ENCODE peak calls at places on chromosomes 11 and 22, in eight cellular contexts. D is upper lobe of left lung, P is spleen, C is HCT116, V is sigmoid colon, M is transverse colon, A is breast epithelium, I is prostate gland. K is an unnamed sample. For H3K36me3, the result is how much of the 10 kb centered on the place peaks cover.

GRCh38 chr22:22877523-22878210 is 9.9 kb upstream of the IGLL5 start:
- DNase-seq in D (no peak), P (peak), C (peak), V (no peak), M (peak), A (no peak), I (peak), K (no peak)

GRCh38 chr11:75667268-75667830 is 1.5 kb downstream of the MAP6 start:
- DNase-seq in D (peak), P (no peak), C (no peak), V (no peak), M (peak), A (no peak), I (peak), K (no peak)

GRCh38 chr22:40116496-40117200 is 61.1 kb upstream of the TNRC6B start:
- DNase-seq in D (no peak), P (no peak), C (no peak), V (no peak), M (no peak), A (no peak), I (no peak), K (no peak)

GRCh38 chr11:111923351-111923788 is 4.7 kb downstream of the C11orf52 start:
- DNase-seq in D (no peak), P (no peak), C (no peak), V (peak), M (no peak), A (no peak), I (no peak), K (no peak)

GRCh38 chr22:38949889-38950405 is 7.5 kb upstream of the APOBEC3A start:
- DNase-seq in D (no peak), P (no peak), C (no peak), V (peak), M (no peak), A (peak), I (no peak), K (no peak)

GRCh38 chr11:105960252-105961245 is 61.5 kb downstream of the MSANTD4 start:
- DNase-seq in D (peak), P (no peak), C (no peak), V (no peak), M (no peak), A (no peak), I (no peak), K (no peak)

GRCh38 chr11:100719362-100719761 is 32.3 kb downstream of the ARHGAP42 start:
- DNase-seq in D (no peak), P (no peak), C (no peak), V (no peak), M (no peak), A (no peak), I (no peak), K (no peak)

GRCh38 chr11:64096835-64097234 is 61.1 kb downstream of the FLRT1 start:
- DNase-seq in D (no peak), P (no peak), C (no peak), V (no peak), M (no peak), A (no peak), I (no peak), K (no peak)

GRCh38 chr11:130312046-130312445 is 2.7 kb downstream of the ZBTB44 start:
- DNase-seq in D (no peak), P (no peak), C (no peak), V (no peak), M (no peak), A (no peak), I (no peak), K (no peak)

GRCh38 chr11:132942611-132943324 is 589.5 kb downstream of the OPCML start:
- DNase-seq in D (peak), P (no peak), C (no peak), V (no peak), M (no peak), A (no peak), I (no peak), K (no peak)

GRCh38 chr11:47675851-47676250 is 33.5 kb upstream of the MTCH2 start:
- DNase-seq in D (no peak), P (no peak), C (no peak), V (no peak), M (no peak), A (no peak), I (no peak), K (no peak)

GRCh38 chr11:36427079-36427478 is 83.0 kb downstream of the TRAF6 start:
- DNase-seq in D (no peak), P (no peak), C (no peak), V (no peak), M (no peak), A (no peak), I (no peak), K (no peak)

GRCh38 chr11:57432714-57433163 is 5.8 kb upstream of the SLC43A3 start:
- DNase-seq in D (no peak), P (no peak), C (no peak), V (no peak), M (no peak), A (no peak), I (no peak), K (no peak)

GRCh38 chr11:132310390-132311375 is 940.3 kb downstream of the NTM start:
- DNase-seq in D (no peak), P (no peak), C (no peak), V (no peak), M (no peak), A (no peak), I (no peak), K (no peak)

GRCh38 chr22:22375586-22376351 is 131.2 kb downstream of the VPREB1 start:
- DNase-seq in D (no peak), P (no peak), C (no peak), V (no peak), M (peak), A (no peak), I (no peak), K (no peak)

GRCh38 chr11:94120946-94121345 is 7.7 kb upstream of the PANX1 start:
- DNase-seq in D (no peak), P (no peak), C (no peak), V (no peak), M (no peak), A (no peak), I (no peak), K (no peak)

GRCh38 chr11:119909495-119909894 is 180.5 kb upstream of the NECTIN1 start:
- DNase-seq in D (no peak), P (no peak), C (no peak), V (no peak), M (no peak), A (no peak), I (no peak), K (no peak)

GRCh38 chr11:116148056-116148455 is 624.7 kb downstream of the BUD13 start:
- DNase-seq in D (no peak), P (no peak), C (no peak), V (no peak), M (no peak), A (no peak), I (no peak), K (no peak)

GRCh38 chr11:19674420-19674819 is 38.2 kb upstream of the NAV2 start:
- DNase-seq in D (no peak), P (no peak), C (no peak), V (no peak), M (no peak), A (peak), I (peak), K (no peak)

GRCh38 chr11:27717801-27718229 is 17.6 kb upstream of the BDNF start:
- DNase-seq in D (no peak), P (no peak), C (no peak), V (no peak), M (no peak), A (no peak), I (no peak), K (no peak)

GRCh38 chr11:118892515-118892914 is 8.8 kb downstream of the CXCR5 start:
- DNase-seq in D (no peak), P (peak), C (no peak), V (no peak), M (peak), A (no peak), I (no peak), K (no peak)

GRCh38 chr11:67095214-67095507 is 23.9 kb upstream of the KDM2A start:
- DNase-seq in D (no peak), P (no peak), C (no peak), V (no peak), M (no peak), A (no peak), I (no peak), K (no peak)
- TF ChIP-seq POLR2AphosphoS5 in D (no peak), P (no peak), C (no peak), V (no peak), M (no peak), A (no peak), I (no peak), K (no peak)

DNA sequence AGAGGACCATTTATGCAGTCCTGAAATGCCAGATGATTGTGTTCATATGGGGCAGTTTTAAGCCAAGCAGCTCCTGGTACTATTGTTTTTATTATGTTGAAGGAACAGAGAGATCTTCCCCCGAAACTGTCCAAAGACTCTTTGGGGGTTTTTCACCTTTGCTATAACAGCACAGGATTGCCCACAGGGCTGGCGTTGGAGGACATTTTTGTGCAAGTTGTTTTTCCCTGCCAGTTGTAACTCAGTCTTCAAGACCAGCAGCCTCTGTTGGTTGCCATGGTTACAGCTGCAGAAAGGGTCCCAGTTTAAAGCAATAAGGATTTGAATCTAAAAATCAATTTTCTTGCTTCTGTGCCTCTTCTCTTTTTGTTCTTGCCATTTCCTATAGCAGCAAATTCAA is 45.4 kb upstream of the YWHAH start:
- DNase-seq in D (no peak), P (peak), C (no peak), V (no peak), M (no peak), A (no peak), I (no peak), K (no peak)
- H3K36me3 ChIP-seq in D (under half), P (half or more), C (under half), V (under half), M (under half), A (under half), I (under half), K (under half)

GRCh38 chr11:114085965-114086364 is 26.5 kb downstream of the ZBTB16 start:
- DNase-seq in D (no peak), P (no peak), C (no peak), V (peak), M (peak), A (no peak), I (no peak), K (no peak)
- TF ChIP-seq POLR2AphosphoS5 in D (peak), P (no peak), C (no peak), V (no peak), M (no peak), A (no peak), I (peak), K (no peak)

DNA sequence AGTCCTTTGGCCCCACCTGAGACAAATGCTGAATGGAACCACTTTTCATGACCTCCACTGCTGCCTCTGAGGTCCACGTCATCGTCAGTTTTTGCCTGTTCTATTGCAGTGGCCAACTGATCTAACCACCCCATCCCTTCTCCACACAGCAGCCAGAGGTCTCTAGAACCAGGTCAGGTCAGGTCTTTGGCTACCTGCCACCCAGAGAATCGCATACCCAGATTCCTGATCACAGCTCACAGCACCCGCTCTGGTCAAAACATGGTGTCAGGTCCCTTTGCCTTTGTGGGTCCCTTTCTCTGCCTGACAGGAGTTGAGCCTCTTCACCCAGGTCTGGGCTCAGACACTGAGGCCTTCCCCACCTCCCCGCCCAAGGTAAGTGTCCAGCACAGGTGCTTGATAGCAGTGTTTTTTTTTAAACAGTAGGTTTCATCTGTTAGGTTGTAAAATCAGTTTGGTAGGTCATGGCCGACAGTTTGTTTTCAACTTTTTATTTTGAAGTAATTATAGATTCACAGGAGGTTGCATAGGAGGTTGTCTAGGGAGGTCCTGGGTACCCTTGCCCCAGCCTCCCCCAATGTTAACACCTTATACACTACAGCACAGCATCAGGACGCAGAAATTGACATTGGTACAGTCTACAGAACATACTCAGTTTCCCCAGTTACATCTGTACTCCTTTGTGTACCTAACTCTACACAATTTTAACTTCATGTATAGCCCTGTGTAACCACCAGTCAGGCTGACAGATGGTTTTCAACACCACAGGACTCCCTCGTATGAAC is 6.9 kb downstream of the C22orf39 start:
- DNase-seq in D (no peak), P (no peak), C (no peak), V (no peak), M (no peak), A (no peak), I (no peak), K (no peak)
- H3K36me3 ChIP-seq in D (under half), P (half or more), C (under half), V (under half), M (under half), A (under half), I (under half), K (under half)

DNA sequence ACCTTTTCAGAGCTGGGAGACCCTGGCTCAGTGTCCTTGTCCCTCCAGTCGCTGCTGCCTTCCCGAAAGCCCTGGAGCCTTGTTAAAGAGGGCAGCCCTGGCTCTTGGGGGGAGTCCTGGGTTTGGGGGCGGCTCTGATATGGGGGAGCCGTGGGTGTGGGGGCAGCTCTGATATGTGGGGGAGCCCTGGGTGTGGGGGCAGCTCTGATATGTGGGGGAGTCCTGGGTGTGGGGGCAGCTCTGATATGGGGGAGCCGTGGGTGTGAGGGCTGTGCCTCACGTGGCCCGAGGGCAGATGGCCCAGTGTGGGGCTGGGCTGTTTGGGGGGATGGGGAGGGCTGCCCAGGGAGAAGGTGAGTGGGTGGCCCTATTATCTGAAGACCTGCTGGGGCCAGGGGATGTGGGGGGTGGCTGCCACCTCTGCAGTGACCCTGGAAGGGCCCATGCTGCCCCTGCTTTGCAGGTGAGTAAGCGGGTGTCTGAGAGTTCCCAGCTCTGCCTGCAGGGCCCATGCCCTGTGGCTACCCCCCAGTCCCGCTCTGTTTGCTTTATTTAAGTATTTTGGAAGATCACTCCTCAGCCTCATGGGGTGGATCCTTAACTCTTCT is 30.9 kb upstream of the GRAMD4 start:
- DNase-seq in D (peak), P (no peak), C (no peak), V (no peak), M (no peak), A (no peak), I (no peak), K (no peak)
- TF ChIP-seq POLR2AphosphoS5 in D (no peak), P (no peak), C (no peak), V (no peak), M (no peak), A (no peak), I (no peak), K (no peak)

GRCh38 chr22:45181240-45181639 is 17.5 kb downstream of the NUP50 start:
- DNase-seq in D (no peak), P (no peak), C (no peak), V (no peak), M (no peak), A (no peak), I (no peak), K (no peak)

GRCh38 chr22:45183974-45184373 is 20.2 kb downstream of the NUP50 start:
- DNase-seq in D (no peak), P (no peak), C (no peak), V (no peak), M (no peak), A (no peak), I (no peak), K (no peak)

GRCh38 chr22:45180280-45180679 is 16.6 kb downstream of the NUP50 start:
- DNase-seq in D (no peak), P (no peak), C (no peak), V (no peak), M (no peak), A (no peak), I (no peak), K (no peak)

GRCh38 chr22:45179276-45180049 is 15.7 kb downstream of the NUP50 start:
- DNase-seq in D (no peak), P (no peak), C (no peak), V (no peak), M (no peak), A (no peak), I (no peak), K (no peak)

DNA sequence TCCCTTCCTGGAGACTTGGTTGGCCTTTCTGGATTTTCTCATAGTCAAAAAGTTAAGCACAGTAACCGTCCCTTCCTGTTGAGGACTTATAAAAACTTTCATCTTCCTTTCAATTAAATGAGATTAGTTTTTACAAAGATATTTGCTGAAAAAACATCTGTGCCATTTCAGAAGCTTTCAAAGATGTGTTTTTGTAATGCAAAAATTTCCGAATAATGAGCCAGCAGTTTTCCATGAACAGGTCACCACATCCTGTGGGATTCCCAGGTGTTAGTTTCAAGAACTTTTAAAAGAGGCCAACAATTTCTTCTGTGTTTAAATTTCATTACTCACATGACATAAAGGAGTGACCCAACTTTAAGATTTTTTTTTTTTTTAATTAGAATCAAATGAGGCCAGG is 18.0 kb downstream of the NUP50 start:
- DNase-seq in D (no peak), P (no peak), C (no peak), V (no peak), M (no peak), A (no peak), I (no peak), K (no peak)
- H3K36me3 ChIP-seq in D (half or more), P (half or more), C (under half), V (under half), M (half or more), A (under half), I (under half), K (half or more)

GRCh38 chr11:125568970-125569912 is at the start of gene EI24:
- DNase-seq in D (peak), P (peak), C (peak), V (peak), M (peak), A (peak), I (peak), K (no peak)
- TF ChIP-seq POLR2AphosphoS5 in D (peak), P (peak), C (peak), V (no peak), M (peak), A (no peak), I (peak), K (peak)

DNA sequence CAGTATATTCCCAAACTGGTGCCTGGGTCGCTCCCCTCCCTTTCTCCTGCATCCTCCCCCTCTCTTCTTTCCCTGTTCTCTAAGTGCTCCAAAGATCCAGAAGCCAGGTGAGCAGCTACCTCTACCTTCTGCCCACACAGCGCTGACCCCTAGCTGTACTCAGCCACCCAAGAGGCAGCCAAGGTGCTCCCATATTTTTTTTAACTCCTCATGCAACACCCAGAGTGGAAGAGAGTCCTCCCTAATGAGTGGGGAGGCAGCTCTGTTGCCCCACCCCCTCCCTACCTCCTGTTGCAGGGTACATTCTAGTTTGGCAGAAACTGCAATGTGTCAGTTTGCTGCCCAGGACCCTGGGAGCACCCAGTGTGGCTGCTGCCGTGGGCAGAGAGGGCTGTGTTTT is 40.2 kb downstream of the RPL27A start:
- DNase-seq in D (no peak), P (no peak), C (no peak), V (no peak), M (no peak), A (no peak), I (no peak), K (no peak)
- H3K36me3 ChIP-seq in D (under half), P (under half), C (under half), V (under half), M (under half), A (under half), I (under half), K (under half)

GRCh38 chr11:46285594-46286033 is 8.2 kb downstream of the CREB3L1 start:
- DNase-seq in D (no peak), P (no peak), C (no peak), V (peak), M (no peak), A (no peak), I (no peak), K (no peak)
- TF ChIP-seq POLR2AphosphoS5 in D (peak), P (peak), C (no peak), V (no peak), M (peak), A (no peak), I (no peak), K (no peak)

DNA sequence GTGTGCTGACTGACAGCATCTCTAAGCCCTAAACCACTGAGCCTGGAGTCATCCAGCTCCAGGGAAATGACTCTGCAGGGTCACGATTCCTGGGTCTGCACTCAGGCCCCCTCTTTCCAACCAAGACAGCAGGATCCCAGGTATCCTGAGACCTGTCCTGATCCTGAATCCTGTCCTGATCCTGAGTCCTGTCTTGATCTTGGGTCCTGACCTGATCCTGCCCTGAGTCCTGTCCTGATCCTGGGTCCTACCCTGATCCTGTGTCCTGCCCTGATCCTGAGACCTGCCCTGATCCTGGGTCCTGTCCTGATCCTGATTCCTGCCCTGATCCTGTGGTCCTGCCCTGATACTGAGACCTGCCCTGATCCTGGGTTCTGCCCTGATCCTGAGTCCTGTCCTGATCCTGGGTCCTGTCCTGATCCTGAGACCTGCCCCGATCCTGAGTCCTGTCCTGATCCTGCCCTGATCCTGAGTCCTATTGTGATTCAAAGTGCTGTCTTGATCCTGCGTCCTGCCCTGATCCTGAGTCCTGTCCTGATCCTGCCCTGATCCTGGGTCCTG is 1.4 kb upstream of the KRTAP5-6 start:
- DNase-seq in D (no peak), P (peak), C (no peak), V (no peak), M (no peak), A (no peak), I (no peak), K (no peak)
- H3K36me3 ChIP-seq in D (under half), P (under half), C (under half), V (under half), M (under half), A (under half), I (under half), K (under half)

K was measured in SK-N-MC.